ENCODE peak calls at places on chromosome 18, in four cellular contexts. J is suprapubic skin; U is CD8-positive, alpha-beta T cell; X is A549. O is an unnamed sample.

GRCh38 chr18:48032876-48033769 is 102.7 kb upstream of the SMAD2 start:
- DNase-seq in X (no peak), U (no peak), J (peak; percentile 59), O (peak; percentile 38)

GRCh38 chr18:34207344-34207851 is 17.3 kb downstream of the NOL4 start:
- DNase-seq in X (no peak), U (no peak), J (no peak), O (no peak)

GRCh38 chr18:36589857-36590543 is 238.8 kb downstream of the TPGS2 start:
- DNase-seq in X (no peak), J (no peak), U (no peak), O (no peak)

GRCh38 chr18:8825729-8826375 is 120.5 kb downstream of the MTCL1 start:
- DNase-seq in J (no peak), U (no peak), X (no peak), O (no peak)

GRCh38 chr18:27871731-27872130 is 305.2 kb downstream of the CDH2 start:
- DNase-seq in U (no peak), X (no peak), J (no peak), O (no peak)

GRCh38 chr18:23574611-23575308 is 11.5 kb downstream of the NPC1 start:
- DNase-seq in J (no peak), U (no peak), X (no peak), O (no peak)

GRCh38 chr18:7116832-7117389 is 686 bp downstream of the LAMA1 start:
- DNase-seq in J (no peak), U (no peak), X (no peak), O (no peak)

GRCh38 chr18:35478520-35479435 is 19.0 kb downstream of the INO80C start:
- DNase-seq in X (peak; percentile 82), U (no peak), J (no peak), O (no peak)

GRCh38 chr18:34913837-34914755 is 127.1 kb upstream of the MAPRE2 start:
- DNase-seq in U (no peak), X (no peak), J (no peak), O (no peak)

GRCh38 chr18:44579028-44579692 is 101.5 kb upstream of the SETBP1 start:
- DNase-seq in U (no peak), X (peak; percentile 6), J (no peak), O (no peak)

DNA sequence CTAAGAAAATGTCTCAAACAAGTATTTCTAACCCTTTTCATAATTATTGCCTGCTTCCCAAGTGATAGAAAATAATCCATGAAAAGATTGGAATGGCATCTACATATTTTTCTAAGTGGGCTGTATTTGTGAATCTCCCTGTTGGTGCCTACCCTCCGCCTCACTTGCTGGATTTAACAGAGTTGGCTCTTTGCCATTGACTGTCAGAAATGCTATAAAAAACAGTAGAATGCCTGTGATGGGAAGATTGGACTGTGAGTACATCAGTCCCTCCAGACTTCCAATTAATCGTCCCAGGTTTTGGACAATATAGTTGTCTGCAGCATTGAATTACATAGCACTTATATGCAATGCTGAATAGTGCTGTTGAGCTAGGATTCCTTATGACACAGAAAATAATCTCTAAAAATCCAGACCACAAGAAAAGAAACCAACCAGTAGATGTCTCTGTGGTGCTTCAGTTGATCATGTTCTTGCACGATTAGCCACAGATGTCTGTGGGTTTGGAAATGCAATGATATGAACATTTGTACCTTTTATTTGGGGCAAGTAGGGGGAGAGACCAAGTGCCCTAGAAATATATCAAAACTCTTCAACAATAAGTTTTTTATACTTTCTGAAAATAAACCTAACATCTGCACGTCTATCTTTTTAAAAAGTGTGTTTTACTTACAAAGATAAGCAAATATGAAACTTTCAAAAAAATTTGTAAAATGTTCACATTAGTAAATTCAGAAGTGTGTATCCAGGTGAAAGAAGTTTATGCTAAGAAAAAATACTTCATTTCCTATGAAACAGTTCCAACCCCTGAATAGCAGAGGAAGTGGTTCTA is 88.5 kb downstream of the DYNAP start:
- DNase-seq in U (no peak), X (peak; percentile 47), J (no peak), O (no peak)
- TF ChIP-seq CTCF in U (no peak), X (peak; percentile 68), J (peak; percentile 45), O (peak; percentile 91)

DNA sequence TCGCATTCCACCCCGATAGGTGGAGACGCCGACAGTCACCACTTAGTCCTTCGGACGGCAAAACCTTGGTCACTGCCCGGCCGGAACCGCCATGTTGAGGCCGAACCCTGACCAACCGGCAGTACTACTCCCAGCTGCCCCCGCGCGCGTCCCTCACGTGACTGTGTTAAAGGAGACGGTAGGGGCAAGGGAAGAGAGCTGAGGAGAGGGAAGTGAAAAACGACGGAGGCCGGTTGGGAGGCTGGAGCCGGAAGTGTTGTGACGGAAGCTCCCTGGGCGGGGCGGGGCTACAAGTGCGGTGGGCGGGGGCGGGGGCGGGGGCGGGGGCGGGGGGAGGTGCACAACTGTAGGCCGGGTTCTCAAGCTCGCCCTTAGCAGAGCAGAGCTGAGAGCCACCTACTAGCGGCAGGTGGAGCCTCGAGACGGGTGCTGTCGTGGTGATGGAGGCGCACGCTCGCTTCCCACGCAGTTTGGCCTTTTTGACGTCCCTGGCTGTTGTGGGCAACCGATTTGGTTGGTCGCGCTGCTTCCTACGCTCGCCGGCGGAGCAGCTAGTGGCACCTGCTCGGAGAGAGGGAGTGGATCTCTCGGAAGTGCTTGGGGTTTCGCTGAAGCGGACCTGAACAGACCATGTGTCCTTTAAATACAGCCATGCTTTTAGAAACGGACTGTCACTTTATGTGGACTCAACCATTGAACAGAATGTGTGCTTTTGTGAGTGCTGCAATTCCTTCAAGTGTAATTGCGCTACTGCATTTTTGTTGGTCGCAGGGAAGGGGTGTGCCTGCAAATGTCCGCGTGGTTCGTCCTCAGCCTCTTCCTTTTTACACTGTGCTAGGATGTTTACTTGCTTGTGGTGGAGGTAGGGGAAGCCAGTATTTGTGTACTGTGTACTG is at the start of gene TRAPPC8:
- DNase-seq in X (peak; percentile 84), J (peak; percentile 99), U (peak; percentile 85), O (peak; percentile 100)
- TF ChIP-seq CTCF in X (no peak), J (no peak), U (no peak), O (peak; percentile 39)

DNA sequence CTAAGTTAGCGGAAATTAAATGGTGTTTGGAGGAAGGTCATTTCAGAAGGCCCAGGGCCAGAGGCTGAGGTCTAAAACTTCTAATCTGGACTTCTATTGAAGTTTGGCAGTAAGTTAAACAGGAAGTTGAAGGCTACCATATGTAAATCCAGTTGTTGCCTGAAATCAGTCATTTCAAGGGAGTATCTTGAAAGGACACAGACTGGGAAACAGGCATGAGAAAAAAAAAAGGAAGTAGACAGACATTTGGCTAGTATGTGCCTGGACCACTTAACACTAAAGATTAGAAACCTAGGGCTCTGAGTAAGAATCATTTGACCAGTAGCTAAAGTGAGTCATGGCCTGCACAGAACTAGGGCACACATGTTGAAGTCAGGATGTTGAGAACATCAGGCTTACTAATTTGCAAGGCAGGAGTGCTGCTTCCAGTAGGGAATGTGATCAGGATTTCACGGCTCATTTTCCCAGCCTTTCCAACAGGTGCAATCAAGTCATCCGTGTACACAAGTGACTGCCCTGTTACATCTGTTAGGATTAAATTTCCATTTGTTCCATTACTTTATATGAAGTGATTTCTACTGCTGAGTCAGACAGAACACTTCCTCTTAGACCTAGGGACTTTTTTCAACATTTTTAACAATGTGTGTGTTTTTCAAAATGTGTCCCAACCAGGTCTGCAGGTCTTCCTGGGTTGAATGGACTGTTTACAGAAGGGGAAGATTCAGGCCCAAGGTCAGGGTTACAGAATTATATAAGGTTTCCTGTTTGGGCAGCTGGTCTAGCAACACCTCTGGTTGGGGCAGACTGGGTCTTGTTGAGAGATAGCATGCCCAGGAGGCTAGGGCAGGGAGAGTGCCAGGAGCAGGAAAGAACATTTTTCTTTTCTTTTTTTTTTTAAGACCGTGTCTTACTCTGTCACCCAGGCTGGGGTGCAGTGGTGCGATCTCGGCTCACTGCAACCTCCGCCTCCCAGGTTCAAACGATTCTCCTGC is 145.6 kb downstream of the TGIF1 start:
- DNase-seq in U (no peak), X (no peak), J (no peak), O (no peak)
- TF ChIP-seq CTCF in U (no peak), X (no peak), J (no peak), O (no peak)

GRCh38 chr18:57025525-57025924 is 121.4 kb upstream of the BOD1L2 start:
- DNase-seq in X (no peak), U (no peak), J (no peak), O (no peak)

GRCh38 chr18:57026316-57026715 is 120.6 kb upstream of the BOD1L2 start:
- DNase-seq in J (no peak), X (no peak), U (no peak), O (no peak)

GRCh38 chr18:57027190-57027708 is 119.6 kb upstream of the BOD1L2 start:
- DNase-seq in X (no peak), J (no peak), U (no peak), O (no peak)

GRCh38 chr18:57022716-57023115 is 124.2 kb upstream of the BOD1L2 start:
- DNase-seq in J (no peak), X (no peak), U (no peak), O (no peak)

DNA sequence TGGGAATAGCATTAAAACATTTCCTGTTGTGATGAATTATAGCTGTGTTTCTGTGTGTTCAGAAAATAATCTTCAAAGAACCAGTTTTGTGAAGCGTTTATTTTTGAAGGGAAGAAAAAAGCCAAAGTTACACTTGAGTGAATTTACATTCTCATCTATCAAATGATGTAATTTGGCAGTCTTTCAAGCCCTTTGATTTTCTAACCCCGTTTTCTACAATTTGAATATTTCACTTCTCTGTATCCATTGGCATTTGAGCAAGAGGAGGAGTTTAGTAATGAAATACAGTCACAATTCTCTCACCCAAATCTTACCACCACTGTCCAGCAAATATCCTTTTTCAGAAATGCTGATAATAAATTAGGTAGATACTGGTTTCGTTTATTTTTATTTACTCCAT is 123.4 kb upstream of the BOD1L2 start:
- DNase-seq in J (no peak), X (no peak), U (no peak), O (no peak)
- TF ChIP-seq CTCF in J (no peak), X (no peak), U (no peak), O (no peak)

DNA sequence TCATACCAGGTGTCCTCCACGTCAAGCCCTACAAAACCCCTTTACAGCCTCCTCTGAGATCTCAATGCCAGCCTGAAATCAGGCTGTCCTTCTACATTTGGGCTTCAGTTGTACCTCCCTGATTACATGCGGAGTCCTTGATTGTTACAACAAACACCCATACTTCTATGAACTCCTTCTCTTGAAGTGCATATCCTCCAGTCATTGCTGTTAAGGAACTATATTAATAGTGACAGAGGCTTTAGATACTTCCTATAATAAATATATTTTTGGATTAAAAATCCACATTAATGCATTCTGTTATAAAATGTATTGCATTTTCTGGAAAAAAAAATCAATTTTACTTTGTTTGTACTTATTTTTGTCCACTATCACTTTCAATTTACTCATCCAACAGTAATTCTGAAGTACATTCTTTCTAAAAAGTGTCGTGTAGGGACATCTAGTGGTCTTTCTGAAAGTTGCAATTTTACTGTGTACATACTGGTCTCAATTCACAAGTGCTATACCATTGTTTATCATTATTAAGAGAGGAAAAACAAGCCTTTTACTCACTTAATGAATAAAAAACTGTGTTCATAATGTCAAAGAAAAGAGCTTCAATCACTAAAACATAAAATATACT is 316.4 kb downstream of the DSEL start:
- DNase-seq in X (peak; percentile 1), J (no peak), U (no peak), O (no peak)
- TF ChIP-seq CTCF in X (peak; percentile 55), J (no peak), U (peak; percentile 68), O (peak; percentile 92)

GRCh38 chr18:5998907-5999306 is 103.6 kb upstream of the TMEM200C start:
- DNase-seq in J (no peak), X (no peak), U (no peak), O (no peak)
- TF ChIP-seq CTCF in J (no peak), X (no peak), U (no peak), O (no peak)

GRCh38 chr18:2914185-2914584 is 67.4 kb downstream of the EMILIN2 start:
- DNase-seq in U (no peak), J (peak; percentile 62), X (no peak), O (no peak)
- TF ChIP-seq CTCF in U (no peak), J (no peak), X (no peak), O (no peak)